ENCODE peak calls at places on chromosomes 13 and 19, in five cellular contexts. N, O, E, U and C are unnamed samples.

GRCh38 chr19:35216833-35217707 is 11.5 kb downstream of the FAM187B start:
- DNase-seq in E (no peak), U (no peak), N (peak), O (peak), C (no peak)

GRCh38 chr19:33948651-33949335 is 152.1 kb downstream of the KCTD15 start:
- DNase-seq in N (no peak), U (no peak), O (no peak), E (no peak), C (no peak)

GRCh38 chr13:43676320-43676719 is 110.5 kb downstream of the ENOX1 start:
- DNase-seq in U (no peak), E (no peak), N (no peak), O (no peak), C (no peak)

GRCh38 chr13:41608111-41608510 is 150.8 kb downstream of the RGCC start:
- DNase-seq in O (no peak), N (no peak), E (no peak), U (no peak), C (no peak)

GRCh38 chr19:9362905-9363304 is at the start of gene ZNF177:
- DNase-seq in E (peak), N (no peak), O (peak), U (no peak), C (no peak)

GRCh38 chr19:30073152-30074000 is 131.3 kb downstream of the URI1 start:
- DNase-seq in N (no peak), U (no peak), E (no peak), O (peak), C (no peak)

GRCh38 chr13:40598599-40598998 is 67.8 kb downstream of the FOXO1 start:
- DNase-seq in U (no peak), O (no peak), N (no peak), E (peak), C (no peak)

GRCh38 chr13:108220042-108220441 is 1.9 kb downstream of the ABHD13 start:
- DNase-seq in N (peak), E (no peak), U (no peak), O (peak), C (peak)

GRCh38 chr13:99224019-99224418 is 23.4 kb downstream of the UBAC2 start:
- DNase-seq in U (no peak), N (peak), E (no peak), O (no peak), C (no peak)

GRCh38 chr13:113187263-113187669 is 21.2 kb downstream of the PCID2 start:
- DNase-seq in O (no peak), E (peak), N (peak), U (peak), C (peak)

GRCh38 chr13:51134763-51135365 is 23.8 kb upstream of the C13orf42 start:
- DNase-seq in N (no peak), U (no peak), O (no peak), E (no peak), C (no peak)

GRCh38 chr13:109785141-109785891 is 1.1 kb downstream of the IRS2 start:
- DNase-seq in N (peak), O (peak), E (peak), U (peak), C (no peak)

GRCh38 chr19:38734426-38735256 is 9.6 kb downstream of the CAPN12 start:
- DNase-seq in E (no peak), U (no peak), N (peak), O (no peak), C (no peak)

GRCh38 chr13:91351123-91351522 is 3.6 kb downstream of the MIR17HG start:
- DNase-seq in E (no peak), U (no peak), N (no peak), O (no peak), C (no peak)

GRCh38 chr13:54226866-54227265 is 1198.3 kb downstream of the OLFM4 start:
- DNase-seq in U (no peak), O (no peak), N (no peak), E (no peak), C (no peak)

GRCh38 chr13:31880849-31881494 is 141.6 kb downstream of the RXFP2 start:
- DNase-seq in O (no peak), N (no peak), U (no peak), E (peak), C (no peak)
- H2AFZ ChIP-seq in O (no peak), N (no peak), U (no peak), E (no peak), C (no peak)

DNA sequence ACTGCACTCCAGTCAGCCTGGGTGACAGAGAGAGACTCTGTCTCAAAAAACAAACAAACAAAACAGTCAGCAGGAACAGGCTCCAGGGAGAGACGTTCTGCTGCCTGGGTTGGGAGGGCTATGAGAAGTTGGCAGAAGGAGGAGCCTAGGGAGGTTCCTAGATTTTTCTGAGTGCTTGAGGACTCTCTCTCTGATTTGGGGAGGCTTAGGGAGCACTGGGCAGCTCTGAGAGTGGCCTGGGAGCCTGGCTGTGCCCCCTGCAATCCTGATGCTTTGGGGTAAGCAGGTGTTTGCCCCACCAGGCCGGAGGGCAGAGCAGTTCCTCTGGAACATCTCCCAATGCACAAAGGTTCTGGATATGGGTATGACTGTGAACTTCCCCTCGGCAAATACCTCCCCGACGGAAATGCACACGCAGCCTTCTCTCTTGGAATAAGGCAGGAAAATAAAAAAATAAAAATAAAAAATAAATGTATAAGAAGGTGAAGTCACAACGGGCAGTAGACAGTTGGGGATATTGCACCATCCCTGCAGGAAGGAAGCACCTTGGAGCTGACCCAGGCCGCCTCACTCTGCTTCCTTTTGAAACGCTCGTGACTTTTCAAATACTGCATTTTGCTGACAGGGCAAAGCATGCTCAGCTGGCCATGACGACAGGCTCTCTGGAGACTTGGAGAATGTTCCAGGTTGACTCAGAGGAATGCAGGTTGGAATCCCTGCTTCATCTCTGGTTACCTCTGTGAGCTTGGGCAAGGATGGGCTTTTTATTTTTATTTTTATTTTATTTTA is 26.5 kb upstream of the HOMER3 start:
- DNase-seq in U (peak), N (peak), E (peak), O (peak), C (no peak)
- H2AFZ ChIP-seq in U (peak), N (no peak), E (no peak), O (no peak), C (peak)

GRCh38 chr13:23703241-23703640 is 133.0 kb downstream of the TNFRSF19 start:
- DNase-seq in E (no peak), N (no peak), U (peak), O (no peak), C (no peak)
- H2AFZ ChIP-seq in E (no peak), N (no peak), U (no peak), O (no peak), C (no peak)

DNA sequence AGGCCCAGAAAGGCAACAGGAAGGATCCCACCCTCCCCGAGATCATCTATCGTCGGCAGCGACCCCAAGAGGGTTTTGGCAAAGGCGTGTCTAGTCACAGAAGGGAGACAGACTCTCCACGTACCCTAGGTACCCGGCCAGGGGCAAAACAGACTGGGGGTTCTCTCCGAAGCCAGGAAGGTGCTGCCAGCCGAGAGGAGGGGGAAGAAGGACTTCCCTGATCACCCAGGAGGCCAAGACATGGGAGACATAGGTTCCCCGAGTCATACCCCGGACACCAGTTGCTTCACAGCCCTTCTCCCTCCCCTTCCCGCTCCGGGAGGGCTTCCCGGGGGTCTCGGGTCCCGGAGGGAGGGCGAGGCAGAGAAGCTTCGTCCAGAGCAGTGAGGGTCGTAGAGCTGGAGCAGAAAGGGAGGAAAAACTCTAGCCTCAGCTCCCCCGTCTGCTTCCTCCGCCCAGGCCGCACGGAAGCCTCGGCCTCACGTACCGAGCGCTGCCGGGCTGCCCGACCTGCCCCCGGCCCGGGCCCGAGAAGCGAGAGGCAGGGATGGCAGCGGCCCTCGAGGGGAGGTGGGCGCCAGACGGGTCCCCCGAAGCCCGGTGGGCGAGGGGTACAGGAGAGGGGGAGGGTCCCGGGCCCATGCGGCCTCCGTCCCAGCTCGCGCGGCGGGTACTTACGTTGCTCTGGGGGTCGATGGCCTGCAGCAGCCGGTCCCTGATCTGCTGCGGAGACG is 643 bp downstream of the MED26 start:
- DNase-seq in O (no peak), E (peak), N (no peak), U (peak), C (no peak)
- H2AFZ ChIP-seq in O (no peak), E (no peak), N (peak), U (no peak), C (no peak)

DNA sequence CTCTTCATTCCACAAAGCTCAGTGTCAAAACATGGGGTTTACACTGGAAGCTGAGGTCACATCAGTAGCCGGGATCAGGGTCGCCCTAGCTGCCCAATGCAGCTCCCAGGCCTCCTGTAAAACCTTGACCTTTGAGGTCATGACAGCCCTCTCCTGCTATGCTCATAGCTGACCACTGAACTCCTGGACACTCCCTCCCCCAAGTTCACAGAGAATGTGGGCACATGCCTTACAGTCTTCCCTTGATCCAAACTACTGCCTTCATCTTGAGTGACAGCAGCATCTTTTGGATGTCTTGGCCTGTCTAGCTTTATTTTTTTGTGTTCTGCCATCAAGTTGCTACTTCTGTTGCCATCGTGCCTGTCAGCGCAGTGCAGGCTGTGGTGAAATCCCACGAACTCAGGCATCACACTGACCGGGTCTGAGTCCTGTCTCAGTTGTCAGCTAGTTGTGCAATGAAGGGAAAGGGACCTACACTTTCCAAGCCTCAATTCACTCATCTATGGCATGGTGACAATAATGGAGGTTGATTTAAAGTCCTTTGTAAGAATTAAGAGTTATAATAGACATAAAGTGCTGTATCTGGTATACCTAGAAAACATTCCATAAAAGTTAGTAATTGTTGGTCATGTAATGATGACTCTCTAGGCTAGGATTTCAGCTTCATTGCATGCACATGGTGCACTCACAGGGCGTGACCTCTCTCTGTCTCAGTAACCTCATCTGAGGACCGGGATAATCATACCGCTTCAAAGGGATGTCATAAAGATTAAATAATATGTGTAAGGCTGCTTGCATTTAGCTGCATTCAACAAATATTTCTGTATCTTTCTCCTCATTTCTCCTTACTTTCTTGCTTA is 16.5 kb upstream of the ALOX5AP start:
- DNase-seq in E (peak), U (no peak), O (no peak), N (peak), C (peak)
- H2AFZ ChIP-seq in E (no peak), U (no peak), O (no peak), N (peak), C (no peak)

DNA sequence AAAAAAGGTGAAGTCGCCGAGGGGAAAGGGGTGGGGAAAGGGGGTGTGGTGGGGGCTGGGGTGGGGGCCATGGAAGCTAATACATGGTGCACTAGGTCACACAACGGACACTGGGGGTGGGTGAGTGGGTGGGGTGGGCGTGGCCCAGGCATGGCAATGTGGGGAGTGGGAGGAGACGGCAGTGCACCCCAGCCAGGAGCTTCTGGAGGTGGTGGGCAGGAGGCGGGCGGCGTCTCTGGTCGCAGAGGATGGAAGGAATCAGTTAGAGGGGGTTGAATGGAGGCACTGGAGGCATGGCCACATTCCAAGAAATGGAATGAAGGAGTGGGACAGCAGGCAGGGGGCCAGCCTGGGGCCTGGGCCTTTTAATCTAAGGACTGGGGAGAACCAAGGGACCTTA is 19.2 kb upstream of the NANOS2 start:
- DNase-seq in O (no peak), E (no peak), U (no peak), N (no peak), C (no peak)
- H2AFZ ChIP-seq in O (no peak), E (no peak), U (no peak), N (no peak), C (no peak)

GRCh38 chr19:49061445-49061844 is 3.2 kb downstream of the NTF4 start:
- DNase-seq in O (no peak), N (no peak), U (no peak), E (no peak), C (no peak)

GRCh38 chr19:49065905-49066512 is 1.4 kb upstream of the NTF4 start:
- DNase-seq in N (no peak), O (peak), E (no peak), U (no peak), C (no peak)

GRCh38 chr19:49064029-49064629 is 489 bp downstream of the NTF4 start:
- DNase-seq in O (peak), U (no peak), E (no peak), N (no peak), C (no peak)

GRCh38 chr19:49067554-49067953 is 2.9 kb upstream of the NTF4 start:
- DNase-seq in N (no peak), E (no peak), O (no peak), U (no peak), C (no peak)

GRCh38 chr19:49064768-49065611 is at the start of gene NTF4:
- DNase-seq in N (no peak), U (no peak), O (peak), E (no peak), C (no peak)
- H2AFZ ChIP-seq in N (no peak), U (no peak), O (peak), E (no peak), C (no peak)

GRCh38 chr19:28444371-28444770 is 768.6 kb downstream of the UQCRFS1 start:
- DNase-seq in N (no peak), O (no peak), E (no peak), U (no peak), C (no peak)
- H2AFZ ChIP-seq in N (no peak), O (no peak), E (no peak), U (no peak), C (no peak)

GRCh38 chr13:46382224-46382623 is 4.8 kb downstream of the RUBCNL start:
- DNase-seq in E (no peak), N (no peak), O (no peak), U (no peak), C (no peak)

GRCh38 chr13:46380242-46380641 is 6.8 kb downstream of the RUBCNL start:
- DNase-seq in O (no peak), E (no peak), U (no peak), N (no peak), C (no peak)

GRCh38 chr13:46386426-46386995 is 541 bp downstream of the RUBCNL start:
- DNase-seq in E (peak), U (no peak), N (no peak), O (peak), C (no peak)

GRCh38 chr13:46385946-46386345 is 1.1 kb downstream of the RUBCNL start:
- DNase-seq in O (peak), N (no peak), E (no peak), U (no peak), C (no peak)

GRCh38 chr13:46383383-46383782 is 3.7 kb downstream of the RUBCNL start:
- DNase-seq in U (no peak), N (no peak), O (no peak), E (no peak), C (no peak)
- H2AFZ ChIP-seq in U (no peak), N (no peak), O (no peak), E (no peak), C (no peak)